ENCODE peak calls at places on chromosomes 16 and 17, in six cellular contexts. One of them, this sample, is unnamed. For H3K36me3 and H3K4me1, the result is how much of the 10 kb centered on the place peaks cover.

GRCh38 chr17:50627782-50628601 is 6.7 kb upstream of the ABCC3 start:
- DNase-seq in HCT116: no peak
- DNase-seq in heart left ventricle: no peak
- DNase-seq in PC-9: no peak
- DNase-seq in fibroblast of lung: no peak
- DNase-seq in body of pancreas: peak
- DNase-seq in this sample: peak

GRCh38 chr17:13931111-13931526 is 138.2 kb upstream of the COX10 start:
- DNase-seq in HCT116: no peak
- DNase-seq in heart left ventricle: no peak
- DNase-seq in PC-9: no peak
- DNase-seq in fibroblast of lung: peak
- DNase-seq in body of pancreas: no peak
- DNase-seq in this sample: peak

GRCh38 chr17:7179317-7180254 is at the start of gene ASGR1:
- DNase-seq in HCT116: no peak
- DNase-seq in heart left ventricle: no peak
- DNase-seq in PC-9: no peak
- DNase-seq in fibroblast of lung: no peak
- DNase-seq in body of pancreas: no peak
- DNase-seq in this sample: no peak

GRCh38 chr17:38706625-38707298 is 1.7 kb downstream of the MLLT6 start:
- DNase-seq in HCT116: no peak
- DNase-seq in heart left ventricle: no peak
- DNase-seq in PC-9: no peak
- DNase-seq in fibroblast of lung: no peak
- DNase-seq in body of pancreas: no peak
- DNase-seq in this sample: no peak

GRCh38 chr17:7857724-7858486 is at the start of gene CYB5D1:
- DNase-seq in HCT116: peak
- DNase-seq in heart left ventricle: peak
- DNase-seq in PC-9: peak
- DNase-seq in fibroblast of lung: peak
- DNase-seq in body of pancreas: peak
- DNase-seq in this sample: peak

GRCh38 chr16:76976101-76976500 is 214.9 kb upstream of the MON1B start:
- DNase-seq in HCT116: no peak
- DNase-seq in heart left ventricle: no peak
- DNase-seq in PC-9: no peak
- DNase-seq in fibroblast of lung: no peak
- DNase-seq in body of pancreas: no peak
- DNase-seq in this sample: no peak

GRCh38 chr16:89505204-89506112 is 2.7 kb upstream of the SPG7 start:
- DNase-seq in HCT116: peak
- DNase-seq in heart left ventricle: peak
- DNase-seq in PC-9: peak
- DNase-seq in fibroblast of lung: peak
- DNase-seq in body of pancreas: peak
- DNase-seq in this sample: peak

GRCh38 chr17:80183581-80184422 is 14.0 kb downstream of the CARD14 start:
- DNase-seq in HCT116: no peak
- DNase-seq in heart left ventricle: no peak
- DNase-seq in PC-9: no peak
- DNase-seq in fibroblast of lung: no peak
- DNase-seq in body of pancreas: no peak
- DNase-seq in this sample: no peak

GRCh38 chr17:66829883-66830282 is 5.0 kb upstream of the CACNG5 start:
- DNase-seq in HCT116: no peak
- DNase-seq in heart left ventricle: no peak
- DNase-seq in PC-9: no peak
- DNase-seq in fibroblast of lung: no peak
- DNase-seq in body of pancreas: no peak
- DNase-seq in this sample: peak

GRCh38 chr16:87582221-87582965 is 19.9 kb upstream of the JPH3 start:
- DNase-seq in HCT116: no peak
- DNase-seq in heart left ventricle: peak
- DNase-seq in PC-9: peak
- DNase-seq in fibroblast of lung: peak
- DNase-seq in body of pancreas: no peak
- DNase-seq in this sample: peak

GRCh38 chr16:85643631-85644030 is 30.5 kb downstream of the GSE1 start:
- DNase-seq in HCT116: no peak
- DNase-seq in heart left ventricle: no peak
- DNase-seq in PC-9: no peak
- DNase-seq in fibroblast of lung: no peak
- DNase-seq in body of pancreas: no peak
- DNase-seq in this sample: no peak

GRCh38 chr17:1975573-1975972 is 49.6 kb downstream of the RTN4RL1 start:
- DNase-seq in HCT116: no peak
- DNase-seq in heart left ventricle: no peak
- DNase-seq in PC-9: no peak
- DNase-seq in fibroblast of lung: no peak
- DNase-seq in body of pancreas: no peak
- DNase-seq in this sample: no peak

GRCh38 chr16:822174-822908 is 21.8 kb upstream of the GNG13 start:
- DNase-seq in HCT116: no peak
- DNase-seq in heart left ventricle: no peak
- DNase-seq in PC-9: no peak
- DNase-seq in fibroblast of lung: no peak
- DNase-seq in body of pancreas: no peak
- DNase-seq in this sample: no peak

GRCh38 chr16:471353-472198 is 46.1 kb downstream of the RAB11FIP3 start:
- DNase-seq in HCT116: no peak
- DNase-seq in heart left ventricle: no peak
- DNase-seq in PC-9: no peak
- DNase-seq in fibroblast of lung: peak
- DNase-seq in body of pancreas: no peak
- DNase-seq in this sample: no peak

GRCh38 chr16:53052519-53053501 is at the start of gene CHD9NB:
- DNase-seq in HCT116: peak
- DNase-seq in heart left ventricle: no peak
- DNase-seq in PC-9: peak
- DNase-seq in fibroblast of lung: peak
- DNase-seq in body of pancreas: peak
- DNase-seq in this sample: peak

GRCh38 chr17:333626-334396 is 18.8 kb downstream of the RPH3AL start:
- DNase-seq in HCT116: no peak
- DNase-seq in heart left ventricle: peak
- DNase-seq in PC-9: no peak
- DNase-seq in fibroblast of lung: peak
- DNase-seq in body of pancreas: peak
- DNase-seq in this sample: peak

GRCh38 chr16:49532873-49533272 is 159.3 kb downstream of the C16orf78 start:
- DNase-seq in HCT116: no peak
- DNase-seq in heart left ventricle: no peak
- DNase-seq in PC-9: no peak
- DNase-seq in fibroblast of lung: no peak
- DNase-seq in body of pancreas: no peak
- DNase-seq in this sample: no peak

GRCh38 chr17:73431401-73432205 is 119.8 kb upstream of the CDC42EP4 start:
- DNase-seq in HCT116: no peak
- DNase-seq in heart left ventricle: no peak
- DNase-seq in PC-9: no peak
- DNase-seq in fibroblast of lung: no peak
- DNase-seq in body of pancreas: no peak
- DNase-seq in this sample: no peak

GRCh38 chr17:39997543-39997942 is 16.9 kb downstream of the PSMD3 start:
- DNase-seq in HCT116: no peak
- DNase-seq in heart left ventricle: no peak
- DNase-seq in PC-9: no peak
- DNase-seq in fibroblast of lung: no peak
- DNase-seq in body of pancreas: no peak
- DNase-seq in this sample: no peak

DNA sequence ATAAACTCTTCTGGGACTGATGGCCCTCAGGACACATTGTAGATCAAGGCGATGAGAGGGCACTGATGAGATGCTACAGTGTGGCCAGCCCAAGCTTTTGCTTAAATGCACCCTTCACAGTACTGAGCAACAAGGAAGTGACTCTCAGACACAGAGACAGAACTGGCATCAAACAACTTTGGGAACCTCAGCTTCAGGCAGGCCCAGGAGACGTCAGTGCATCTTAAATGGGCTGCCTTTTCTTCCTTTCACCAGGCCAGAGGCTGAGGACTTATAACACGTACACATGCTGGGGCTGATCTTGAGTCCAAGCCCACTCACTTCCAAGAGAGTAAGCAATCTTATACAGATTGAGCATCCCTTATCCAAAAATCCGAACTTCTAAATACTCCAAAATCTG is 386.1 kb upstream of the C16orf82 start:
- DNase-seq in HCT116: no peak
- DNase-seq in heart left ventricle: no peak
- DNase-seq in PC-9: no peak
- DNase-seq in fibroblast of lung: no peak
- DNase-seq in body of pancreas: no peak
- DNase-seq in this sample: no peak
- H3K36me3 ChIP-seq in HCT116: under half
- H3K36me3 ChIP-seq in heart left ventricle: under half
- H3K36me3 ChIP-seq in PC-9: under half
- H3K36me3 ChIP-seq in fibroblast of lung: under half
- H3K36me3 ChIP-seq in body of pancreas: under half
- H3K36me3 ChIP-seq in this sample: under half

DNA sequence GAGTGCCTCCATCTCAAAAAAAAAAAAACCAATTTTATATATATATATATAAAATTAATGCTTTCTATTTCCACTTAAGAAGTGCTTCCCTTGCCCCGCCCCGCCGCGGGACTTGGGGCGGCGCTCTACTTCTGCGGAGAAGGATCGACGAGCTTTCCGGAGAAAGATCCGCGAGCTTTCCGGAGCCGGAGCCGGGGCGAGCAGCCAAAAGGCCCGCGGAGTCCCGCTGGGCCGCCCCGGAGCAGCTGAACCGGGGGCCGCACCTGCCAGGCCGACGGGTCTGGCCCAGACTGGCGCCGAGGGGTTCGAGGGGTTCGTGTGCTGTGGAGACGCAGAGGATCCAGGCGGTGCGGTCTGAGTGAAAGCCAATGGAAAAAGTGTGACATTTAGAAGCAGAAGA is 50.7 kb downstream of the TBC1D26 start:
- DNase-seq in HCT116: no peak
- DNase-seq in heart left ventricle: peak
- DNase-seq in PC-9: no peak
- DNase-seq in fibroblast of lung: peak
- DNase-seq in body of pancreas: peak
- DNase-seq in this sample: no peak
- H3K27ac ChIP-seq in HCT116: no peak
- H3K27ac ChIP-seq in heart left ventricle: peak
- H3K27ac ChIP-seq in PC-9: no peak
- H3K27ac ChIP-seq in fibroblast of lung: no peak
- H3K27ac ChIP-seq in body of pancreas: peak
- H3K27ac ChIP-seq in this sample: no peak

GRCh38 chr17:78130439-78131101 is at the start of gene TMC8:
- DNase-seq in HCT116: no peak
- DNase-seq in heart left ventricle: peak
- DNase-seq in PC-9: no peak
- DNase-seq in fibroblast of lung: no peak
- DNase-seq in body of pancreas: no peak
- DNase-seq in this sample: peak
- H3K4me1 ChIP-seq in HCT116: half or more
- H3K4me1 ChIP-seq in heart left ventricle: half or more
- H3K4me1 ChIP-seq in PC-9: under half
- H3K4me1 ChIP-seq in fibroblast of lung: under half
- H3K4me1 ChIP-seq in body of pancreas: under half
- H3K4me1 ChIP-seq in this sample: under half

GRCh38 chr16:16067127-16067526 is 117.7 kb downstream of the ABCC1 start:
- DNase-seq in HCT116: no peak
- DNase-seq in heart left ventricle: no peak
- DNase-seq in PC-9: no peak
- DNase-seq in fibroblast of lung: peak
- DNase-seq in body of pancreas: peak
- DNase-seq in this sample: no peak
- H3K36me3 ChIP-seq in HCT116: under half
- H3K36me3 ChIP-seq in heart left ventricle: under half
- H3K36me3 ChIP-seq in PC-9: under half
- H3K36me3 ChIP-seq in fibroblast of lung: under half
- H3K36me3 ChIP-seq in body of pancreas: under half
- H3K36me3 ChIP-seq in this sample: under half

GRCh38 chr17:57215317-57215716 is 41.0 kb upstream of the MSI2 start:
- DNase-seq in HCT116: no peak
- DNase-seq in heart left ventricle: no peak
- DNase-seq in PC-9: peak
- DNase-seq in fibroblast of lung: peak
- DNase-seq in body of pancreas: peak
- DNase-seq in this sample: no peak
- H3K27ac ChIP-seq in HCT116: no peak
- H3K27ac ChIP-seq in heart left ventricle: no peak
- H3K27ac ChIP-seq in PC-9: no peak
- H3K27ac ChIP-seq in fibroblast of lung: no peak
- H3K27ac ChIP-seq in body of pancreas: no peak
- H3K27ac ChIP-seq in this sample: no peak

DNA sequence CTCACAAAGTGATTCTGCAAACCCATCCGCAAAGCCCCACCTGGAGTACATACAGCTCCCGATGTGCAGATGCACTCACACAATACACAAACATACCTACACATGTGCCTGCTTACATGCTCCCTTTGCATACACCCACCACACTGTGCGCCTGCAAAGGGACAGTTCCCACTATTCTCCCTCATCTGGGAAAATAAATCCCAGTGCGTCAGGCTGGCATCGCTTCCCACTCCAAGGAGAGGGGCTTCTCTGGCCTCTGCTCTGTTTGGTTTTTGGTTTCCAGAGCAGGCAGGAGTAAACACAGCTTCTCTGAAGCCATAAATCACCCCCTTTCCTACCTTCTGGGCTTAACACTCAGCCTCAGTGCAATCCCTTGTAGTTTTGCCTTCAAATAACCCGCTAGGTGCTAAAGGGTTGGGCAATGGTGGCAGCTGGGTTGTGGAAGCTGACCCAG is 14.7 kb downstream of the HOXB4 start:
- DNase-seq in HCT116: no peak
- DNase-seq in heart left ventricle: no peak
- DNase-seq in PC-9: no peak
- DNase-seq in fibroblast of lung: peak
- DNase-seq in body of pancreas: no peak
- DNase-seq in this sample: no peak
- H3K4me1 ChIP-seq in HCT116: under half
- H3K4me1 ChIP-seq in heart left ventricle: under half
- H3K4me1 ChIP-seq in PC-9: under half
- H3K4me1 ChIP-seq in fibroblast of lung: half or more
- H3K4me1 ChIP-seq in body of pancreas: under half
- H3K4me1 ChIP-seq in this sample: under half

GRCh38 chr16:63933841-63934240 is 1188.0 kb downstream of the CDH11 start:
- DNase-seq in HCT116: no peak
- DNase-seq in heart left ventricle: no peak
- DNase-seq in PC-9: no peak
- DNase-seq in fibroblast of lung: no peak
- DNase-seq in body of pancreas: no peak
- DNase-seq in this sample: no peak
- H3K36me3 ChIP-seq in HCT116: under half
- H3K36me3 ChIP-seq in heart left ventricle: under half
- H3K36me3 ChIP-seq in PC-9: under half
- H3K36me3 ChIP-seq in fibroblast of lung: under half
- H3K36me3 ChIP-seq in body of pancreas: under half
- H3K36me3 ChIP-seq in this sample: under half

This sample was measured in SJCRH30.